ENCODE peak calls at places on chromosomes 12 and 14, in six cellular contexts. S, A, J, H, L and R are unnamed samples.

GRCh38 chr12:15787801-15788200 is 1.4 kb downstream of the EPS8 start:
- DNase-seq in A (no peak), H (no peak), L (no peak), S (no peak), J (no peak), R (no peak)

GRCh38 chr12:108021129-108021528 is 108.0 kb upstream of the WSCD2 start:
- DNase-seq in L (no peak), A (no peak), H (no peak), S (no peak), J (no peak), R (no peak)

GRCh38 chr12:31323466-31324115 is 2.4 kb downstream of the SINHCAF start:
- DNase-seq in A (peak; percentile 41), H (no peak), J (no peak), S (peak; percentile 62), L (peak; percentile 61), R (no peak)

GRCh38 chr12:28172434-28173030 is 17.7 kb upstream of the CCDC91 start:
- DNase-seq in S (no peak), H (no peak), J (peak; percentile 59), L (no peak), A (peak; percentile 73), R (no peak)

GRCh38 chr12:106123551-106123991 is 15.2 kb downstream of the NUAK1 start:
- DNase-seq in H (no peak), J (no peak), A (peak; percentile 56), S (peak; percentile 74), L (no peak), R (no peak)

GRCh38 chr12:131795064-131795463 is 33.1 kb upstream of the MMP17 start:
- DNase-seq in H (no peak), A (no peak), L (no peak), S (no peak), J (no peak), R (no peak)

GRCh38 chr12:113466770-113467153 is 4.9 kb downstream of the LHX5 start:
- DNase-seq in A (no peak), H (no peak), J (no peak), L (no peak), S (peak; percentile 61), R (no peak)

GRCh38 chr14:64612021-64612380 is 62.2 kb downstream of the PPP1R36 start:
- DNase-seq in A (peak; percentile 67), L (no peak), H (no peak), J (peak; percentile 22), S (peak; percentile 88), R (no peak)

GRCh38 chr12:46242569-46242968 is 26.3 kb downstream of the SLC38A1 start:
- DNase-seq in H (no peak), A (no peak), L (no peak), J (no peak), S (no peak), R (no peak)

GRCh38 chr14:69354383-69355154 is 43.5 kb downstream of the ERH start:
- DNase-seq in H (peak; percentile 30), L (peak; percentile 13), J (no peak), S (peak; percentile 58), A (no peak), R (no peak)

GRCh38 chr12:50258167-50258551 is 25.2 kb downstream of the LIMA1 start:
- DNase-seq in S (no peak), H (no peak), L (no peak), J (no peak), A (peak; percentile 32), R (no peak)

GRCh38 chr14:37623552-37623951 is 28.1 kb downstream of the TTC6 start:
- DNase-seq in A (peak; percentile 45), S (peak; percentile 81), L (no peak), J (peak; percentile 90), H (no peak), R (peak; percentile 94)

GRCh38 chr14:81594012-81594411 is 60.4 kb upstream of the SEL1L start:
- DNase-seq in L (no peak), A (no peak), H (no peak), S (no peak), J (no peak), R (no peak)

GRCh38 chr14:92747701-92748258 is 647 bp downstream of the LGMN start:
- DNase-seq in J (no peak), L (no peak), A (no peak), S (peak; percentile 81), H (no peak), R (no peak)

GRCh38 chr14:76958020-76958965 is 70.2 kb downstream of the IRF2BPL start:
- DNase-seq in L (no peak), S (no peak), A (no peak), H (no peak), J (no peak), R (no peak)

GRCh38 chr12:131279281-131279921 is 325.7 kb downstream of the ADGRD1 start:
- DNase-seq in S (peak; percentile 32), J (no peak), L (no peak), A (no peak), H (no peak), R (peak; percentile 29)

GRCh38 chr12:95545731-95546490 is 5.4 kb downstream of the USP44 start:
- DNase-seq in H (no peak), A (no peak), L (no peak), J (no peak), S (no peak), R (no peak)

GRCh38 chr14:71908141-71908540 is 24.1 kb upstream of the RGS6 start:
- DNase-seq in A (no peak), H (no peak), L (no peak), S (no peak), J (no peak), R (no peak)

GRCh38 chr12:48489012-48489411 is 6.7 kb downstream of the C12orf54 start:
- DNase-seq in A (no peak), L (no peak), J (peak; percentile 4), S (no peak), H (no peak), R (no peak)

GRCh38 chr14:75254901-75255300 is 23.7 kb upstream of the FOS start:
- DNase-seq in H (no peak), S (peak; percentile 5), J (no peak), A (no peak), L (no peak), R (peak; percentile 91)

GRCh38 chr12:42213023-42213422 is 25.0 kb downstream of the YAF2 start:
- DNase-seq in H (no peak), S (no peak), J (peak; percentile 6), L (no peak), A (no peak), R (no peak)

GRCh38 chr12:72295744-72296143 is 23.6 kb downstream of the TRHDE start:
- DNase-seq in J (no peak), A (no peak), S (no peak), H (no peak), L (no peak), R (no peak)

GRCh38 chr12:110280784-110281548 is at the start of gene ATP2A2:
- DNase-seq in L (peak; percentile 90), H (peak; percentile 91), J (peak; percentile 76), S (peak; percentile 100), A (peak; percentile 90), R (peak; percentile 85)

GRCh38 chr12:8698830-8699330 is 1.1 kb downstream of the RIMKLB start:
- DNase-seq in S (peak; percentile 68), L (no peak), H (no peak), A (no peak), J (no peak), R (no peak)

GRCh38 chr12:119446459-119446858 is 111.9 kb downstream of the CCDC60 start:
- DNase-seq in S (peak; percentile 31), J (no peak), L (no peak), H (no peak), A (peak; percentile 44), R (no peak)

GRCh38 chr12:113346387-113346786 is 11.5 kb upstream of the SLC8B1 start:
- DNase-seq in L (no peak), J (no peak), A (no peak), H (no peak), S (peak; percentile 54), R (no peak)

GRCh38 chr12:3046441-3047200 is 30.6 kb upstream of the TSPAN9 start:
- DNase-seq in H (no peak), S (peak; percentile 58), J (no peak), L (no peak), A (no peak), R (no peak)

GRCh38 chr12:3048540-3048939 is 28.6 kb upstream of the TSPAN9 start:
- DNase-seq in S (no peak), J (no peak), A (no peak), L (no peak), H (no peak), R (no peak)

GRCh38 chr12:3049176-3049575 is 28.0 kb upstream of the TSPAN9 start:
- DNase-seq in A (no peak), L (no peak), H (no peak), S (peak; percentile 71), J (no peak), R (no peak)

GRCh38 chr12:3049596-3050314 is 27.4 kb upstream of the TSPAN9 start:
- DNase-seq in H (no peak), S (peak; percentile 72), J (no peak), A (no peak), L (no peak), R (no peak)

GRCh38 chr12:3047961-3048360 is 29.2 kb upstream of the TSPAN9 start:
- DNase-seq in J (no peak), A (no peak), L (no peak), S (peak; percentile 69), H (no peak), R (no peak)
- H3K27ac ChIP-seq in J (no peak overlapping the region), A (no peak overlapping the region), L (no peak overlapping the region), S (no peak overlapping the region), H (no peak overlapping the region), R (no peak overlapping the region)

DNA sequence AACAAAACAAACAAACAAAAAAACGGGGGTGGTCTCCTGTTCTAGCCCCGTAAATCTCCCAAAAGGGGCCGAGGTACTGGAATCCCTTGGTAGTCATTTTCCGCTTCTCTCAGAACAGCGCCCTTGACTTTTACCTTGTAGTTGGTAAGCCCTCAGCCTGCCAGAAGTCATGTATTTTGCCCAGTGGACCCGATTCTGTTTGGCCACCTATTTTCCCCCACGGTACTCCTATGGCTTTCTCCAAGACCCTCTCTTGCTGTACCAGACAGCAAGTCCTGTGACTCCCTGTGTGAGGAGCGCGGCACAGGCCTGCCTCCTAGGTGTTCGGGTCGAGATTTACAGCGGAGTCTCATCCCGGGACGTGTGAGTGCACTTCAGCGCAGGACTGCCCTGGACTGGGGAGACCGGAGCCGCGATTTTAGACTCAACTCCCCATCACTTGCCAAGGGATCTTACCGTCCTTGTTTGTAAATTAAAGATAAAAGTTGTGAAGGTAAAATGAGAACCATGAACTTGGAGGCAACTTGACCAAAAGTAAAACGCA is 1.1 kb upstream of the MBD6 start:
- DNase-seq in H (no peak), A (peak; percentile 70), J (no peak), S (peak; percentile 84), L (peak; percentile 16), R (no peak)
- TF ChIP-seq CTCF in H (no peak), A (no peak), J (peak; percentile 26), S (no peak), L (no peak), R (no peak)

GRCh38 chr12:81205394-81205793 is 127.5 kb downstream of the ACSS3 start:
- DNase-seq in S (no peak), A (no peak), L (no peak), H (no peak), J (no peak), R (no peak)
- H3K27ac ChIP-seq in S (no peak overlapping the region), A (no peak overlapping the region), L (no peak overlapping the region), H (no peak overlapping the region), J (no peak overlapping the region), R (no peak overlapping the region)

DNA sequence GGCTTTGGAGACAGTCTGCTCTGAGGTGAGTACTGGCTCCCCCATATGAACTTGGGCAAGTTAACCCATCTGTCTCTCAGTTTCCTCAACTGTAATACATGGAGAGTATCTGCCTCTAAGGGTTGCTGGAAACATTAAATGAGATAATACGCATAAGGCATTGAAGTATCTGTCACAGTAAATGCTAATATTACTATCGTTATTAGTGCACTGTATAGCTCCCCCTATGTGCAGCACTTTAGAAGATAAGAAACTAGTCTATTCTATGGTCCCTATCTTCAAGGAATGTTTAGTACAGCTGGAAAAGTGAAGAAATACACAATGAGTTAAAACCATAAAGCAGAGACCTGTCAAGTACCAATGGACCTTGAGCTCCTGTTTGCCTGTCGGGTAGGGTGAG is 51.7 kb upstream of the CFL2 start:
- DNase-seq in S (peak; percentile 31), A (peak; percentile 26), L (no peak), H (no peak), J (no peak), R (no peak)
- TF ChIP-seq CTCF in S (peak; percentile 17), A (peak; percentile 41), L (no peak), H (no peak), J (no peak), R (peak; percentile 39)